ENCODE peak calls at places on chromosomes 3 and 15, in four cellular contexts. L, K, Y and P are unnamed samples.

GRCh38 chr3:11499144-11499543 is 144.6 kb downstream of the VGLL4 start:
- DNase-seq in L (no peak), K (no peak), Y (no peak), P (no peak)

GRCh38 chr3:141840737-141841544 is 35.5 kb upstream of the ATP1B3 start:
- DNase-seq in L (no peak), K (no peak), Y (no peak), P (no peak)

GRCh38 chr15:85865070-85865684 is 70.5 kb upstream of the KLHL25 start:
- DNase-seq in L (no peak), K (no peak), Y (peak; percentile 13), P (no peak)

GRCh38 chr15:39179980-39180379 is 400.9 kb upstream of the THBS1 start:
- DNase-seq in L (no peak), K (no peak), Y (no peak), P (no peak)

GRCh38 chr3:194274424-194275085 is 76.6 kb downstream of the CPN2 start:
- DNase-seq in L (peak; percentile 56), K (no peak), Y (no peak), P (no peak)

GRCh38 chr3:34072297-34072696 is 273.9 kb downstream of the PDCD6IP start:
- DNase-seq in L (no peak), K (no peak), Y (no peak), P (no peak)

GRCh38 chr3:177977381-177978158 is 558.7 kb upstream of the KCNMB2 start:
- DNase-seq in L (no peak), K (no peak), Y (no peak), P (no peak)

GRCh38 chr3:32421991-32422859 is 30.6 kb downstream of the CMTM7 start:
- DNase-seq in L (peak; percentile 94), K (no peak), Y (peak; percentile 99), P (no peak)

GRCh38 chr15:39963806-39964205 is 29.9 kb downstream of the EIF2AK4 start:
- DNase-seq in L (no peak), K (no peak), Y (no peak), P (no peak)

GRCh38 chr15:61133361-61133760 is 95.7 kb downstream of the RORA start:
- DNase-seq in L (no peak), K (no peak), Y (no peak), P (no peak)

GRCh38 chr3:191260431-191261303 is 61.6 kb downstream of the OSTN start:
- DNase-seq in L (no peak), K (no peak), Y (no peak), P (no peak)

GRCh38 chr3:24242012-24242698 is 252.5 kb downstream of the THRB start:
- DNase-seq in L (no peak), K (no peak), Y (no peak), P (no peak)

GRCh38 chr3:9179826-9180763 is 69.4 kb downstream of the SRGAP3 start:
- DNase-seq in L (no peak), K (no peak), Y (no peak), P (no peak)
- H3K4me3 ChIP-seq in L (no peak overlapping the region), K (peak overlapping the region; percentile 23), Y (no peak overlapping the region), P (peak overlapping the region; percentile 26)

DNA sequence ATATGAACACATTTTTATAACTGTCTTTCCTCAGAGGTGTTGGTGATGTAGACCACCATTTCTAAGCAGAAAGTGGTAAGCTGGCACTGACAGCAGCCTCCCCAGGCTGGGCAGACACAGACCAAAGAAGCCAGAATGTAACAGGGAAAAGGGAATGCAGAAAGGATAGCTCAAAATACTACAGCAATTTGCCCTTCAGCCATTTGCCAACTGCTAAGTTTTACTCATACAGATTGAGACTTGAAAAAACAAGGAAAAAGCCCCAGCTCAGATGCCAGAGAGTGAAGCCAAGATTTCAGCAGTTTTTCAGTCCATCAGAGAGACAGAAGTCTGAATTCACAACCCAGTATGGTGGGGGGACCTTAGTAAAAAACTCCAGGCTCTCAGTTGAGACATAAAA is 73.6 kb upstream of the ABI3BP start:
- DNase-seq in L (no peak), K (no peak), Y (no peak), P (no peak)
- H3K4me3 ChIP-seq in L (no peak overlapping the region), K (no peak overlapping the region), Y (no peak overlapping the region), P (no peak overlapping the region)

GRCh38 chr15:53197426-53197839 is 407.3 kb upstream of the ONECUT1 start:
- DNase-seq in L (peak; percentile 70), K (no peak), Y (peak; percentile 54), P (no peak)
- H3K4me3 ChIP-seq in L (no peak overlapping the region), K (no peak overlapping the region), Y (no peak overlapping the region), P (no peak overlapping the region)

DNA sequence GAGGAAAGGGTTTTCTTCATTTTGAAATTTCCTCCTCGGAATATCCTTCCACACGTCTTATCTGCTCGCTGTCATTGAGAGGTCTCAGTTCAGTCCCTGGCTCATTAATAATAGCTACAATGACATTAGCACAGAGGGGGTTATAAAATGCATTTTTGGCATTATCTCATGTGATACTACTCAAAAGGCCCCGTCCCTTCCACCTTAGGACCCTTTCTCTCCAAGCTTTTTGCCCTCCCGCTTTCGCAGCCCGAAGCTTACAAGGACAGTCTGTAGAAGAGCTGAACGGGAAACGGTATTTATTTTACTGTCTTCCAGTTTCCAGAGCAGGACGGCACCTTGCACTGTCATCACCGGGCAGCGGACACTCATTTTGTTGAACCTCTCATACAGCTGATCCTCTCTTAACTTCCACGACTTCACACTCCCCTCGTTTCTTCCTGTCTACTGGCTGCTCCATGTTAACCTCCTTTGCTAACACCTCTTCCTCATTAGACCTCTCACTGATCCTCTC is 5.6 kb upstream of the PLEKHO2 start:
- DNase-seq in L (peak; percentile 71), K (no peak), Y (no peak), P (no peak)
- H3K4me3 ChIP-seq in L (peak overlapping the region; percentile 22), K (no peak overlapping the region), Y (no peak overlapping the region), P (no peak overlapping the region)

DNA sequence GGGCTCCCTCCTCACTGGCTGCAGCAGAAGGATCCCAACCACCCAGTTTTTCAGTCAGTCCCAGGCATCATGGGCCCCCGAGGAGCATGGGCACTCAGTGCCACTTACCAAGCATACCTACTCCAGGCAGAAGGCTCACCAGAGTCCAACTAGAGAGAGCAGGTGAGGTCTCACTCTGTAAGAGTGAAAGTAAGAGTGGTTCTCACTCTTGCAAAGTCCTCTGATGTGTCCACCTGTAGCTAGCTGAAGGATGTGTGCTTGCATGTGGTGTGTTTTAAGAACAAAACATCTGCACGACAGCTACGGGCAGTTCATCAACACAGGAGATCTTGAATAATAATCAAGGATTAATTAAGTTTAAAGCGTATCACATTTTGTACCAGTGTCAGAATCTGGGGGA is 49.7 kb downstream of the CCK start:
- DNase-seq in L (no peak), K (no peak), Y (no peak), P (no peak)
- H3K4me3 ChIP-seq in L (no peak overlapping the region), K (peak overlapping the region; percentile 27), Y (no peak overlapping the region), P (no peak overlapping the region)

GRCh38 chr3:64684715-64685261 is 3.0 kb downstream of the ADAMTS9 start:
- DNase-seq in L (peak; percentile 93), K (no peak), Y (peak; percentile 54), P (no peak)

GRCh38 chr3:64687381-64687780 is 419 bp downstream of the ADAMTS9 start:
- DNase-seq in L (no peak), K (no peak), Y (no peak), P (no peak)

GRCh38 chr3:64686446-64686908 is 1.3 kb downstream of the ADAMTS9 start:
- DNase-seq in L (no peak), K (no peak), Y (no peak), P (no peak)

GRCh38 chr3:64685800-64686445 is 1.9 kb downstream of the ADAMTS9 start:
- DNase-seq in L (peak; percentile 99), K (no peak), Y (peak; percentile 96), P (no peak)

DNA sequence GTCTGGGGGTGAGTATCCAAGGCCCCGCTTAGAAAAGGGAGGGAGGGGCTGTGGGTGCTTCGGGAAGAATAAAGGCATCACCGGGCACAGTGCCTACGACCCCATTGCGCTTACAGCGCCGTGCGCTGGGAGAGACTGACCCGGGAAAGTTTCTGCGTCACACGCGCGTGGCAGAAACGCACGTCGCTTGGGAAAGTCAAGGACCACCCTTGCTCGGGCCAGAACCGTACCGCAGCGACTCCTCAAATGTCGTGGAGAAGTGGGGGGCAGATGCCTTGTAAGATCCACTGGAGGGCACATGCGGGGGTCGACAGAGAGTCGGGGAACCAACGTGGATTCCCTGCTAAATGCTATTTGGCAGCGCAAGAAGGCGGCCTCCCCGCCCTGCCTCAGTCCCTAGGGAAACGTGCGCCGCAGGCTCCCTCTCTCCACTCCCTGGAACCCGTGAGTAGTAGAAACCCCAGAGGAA is 2.4 kb downstream of the ADAMTS9 start:
- DNase-seq in L (peak; percentile 93), K (no peak), Y (peak; percentile 44), P (no peak)
- H3K4me3 ChIP-seq in L (peak overlapping the region; percentile 78), K (no peak overlapping the region), Y (peak overlapping the region; percentile 95), P (no peak overlapping the region)

DNA sequence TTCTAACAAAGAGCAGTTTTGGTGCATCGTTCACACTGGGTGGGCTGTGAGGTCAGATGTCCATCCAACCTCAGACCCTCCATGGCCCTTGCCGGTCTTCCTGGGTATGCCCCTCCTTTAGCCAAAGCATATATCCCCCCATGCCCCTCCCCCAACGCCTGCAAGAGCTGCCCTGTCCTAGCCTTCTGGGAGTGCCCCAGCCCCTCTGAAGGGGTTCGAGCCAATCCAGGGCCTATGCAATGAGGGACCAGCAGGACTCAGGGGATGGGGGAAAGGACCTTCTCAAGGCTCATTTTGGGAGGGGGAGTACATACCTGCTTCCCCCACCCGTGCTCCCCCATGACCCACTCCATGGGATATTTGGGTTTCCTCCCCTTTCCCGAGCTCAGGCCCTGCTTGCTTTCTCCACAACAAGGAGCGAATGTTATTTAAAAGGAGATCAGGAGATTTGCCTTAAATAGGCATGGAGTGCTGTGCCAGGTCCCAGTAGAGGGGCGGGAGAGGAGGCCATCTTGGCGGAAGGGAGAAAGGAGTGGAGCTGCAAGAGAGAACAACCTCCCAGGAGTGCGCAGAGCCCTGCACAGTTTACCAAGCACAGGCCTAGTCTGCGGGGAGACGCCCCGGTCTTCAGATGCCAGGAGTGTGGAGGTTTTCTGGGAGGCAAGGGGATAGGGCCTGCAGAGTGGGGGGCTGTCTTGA is 18.2 kb downstream of the PIF1 start:
- DNase-seq in L (peak; percentile 86), K (no peak), Y (no peak), P (no peak)
- H3K4me3 ChIP-seq in L (peak overlapping the region; percentile 38), K (no peak overlapping the region), Y (no peak overlapping the region), P (no peak overlapping the region)

DNA sequence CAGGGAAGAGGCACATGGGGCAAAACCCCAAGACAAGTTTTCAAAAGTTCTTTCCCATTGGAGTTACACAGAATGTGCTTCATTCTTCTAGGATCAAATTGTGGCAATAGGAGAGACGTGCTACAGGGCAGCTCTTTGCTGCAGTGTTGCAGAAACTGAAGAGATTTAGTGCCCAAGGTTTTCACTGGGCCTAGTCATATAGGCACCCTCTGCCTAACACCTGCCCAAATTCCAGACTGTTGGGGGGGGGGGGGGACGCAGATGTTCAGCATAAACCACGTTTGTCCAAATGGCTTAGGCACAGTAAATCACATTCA is 346.8 kb upstream of the ZNF717 start:
- DNase-seq in L (no peak), K (no peak), Y (no peak), P (no peak)
- H3K4me3 ChIP-seq in L (no peak overlapping the region), K (no peak overlapping the region), Y (no peak overlapping the region), P (no peak overlapping the region)

DNA sequence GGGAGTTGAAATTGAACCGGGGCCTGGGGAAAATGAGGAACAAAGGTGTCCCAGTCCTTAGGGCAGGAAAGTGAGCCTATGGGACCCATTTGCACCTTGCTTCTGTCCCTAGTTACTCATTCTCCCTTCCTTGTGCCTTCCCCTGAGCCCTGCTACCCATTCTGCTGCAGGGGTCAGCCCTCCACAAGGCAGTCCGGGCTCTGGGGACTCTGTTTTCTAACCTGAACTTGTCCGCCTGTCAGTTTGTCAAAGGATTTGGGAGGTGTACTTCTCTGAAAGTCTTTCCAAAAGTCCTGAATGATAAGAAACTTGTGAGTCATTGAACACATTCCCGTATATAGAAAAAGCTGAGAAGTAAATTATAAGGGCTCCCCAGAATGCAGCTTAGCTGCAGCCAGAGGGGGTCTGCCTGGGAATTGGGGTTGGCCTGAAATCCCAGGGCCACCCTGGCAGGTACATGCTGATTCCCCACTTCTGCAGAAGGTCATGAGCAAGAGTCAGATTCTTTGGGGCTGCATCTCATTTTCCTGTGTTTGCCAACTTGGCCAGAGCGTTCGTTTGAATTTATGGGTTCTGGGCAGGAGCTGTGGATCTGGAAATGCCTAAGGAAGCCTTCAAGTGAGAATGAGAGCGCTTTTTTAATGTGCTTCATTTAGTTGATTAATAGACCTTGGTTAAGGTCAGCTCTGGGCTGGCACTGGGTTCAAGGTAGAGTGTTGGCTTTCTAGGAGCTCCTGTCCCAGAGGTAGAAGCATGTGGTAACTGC is 2.9 kb downstream of the SLC6A6 start:
- DNase-seq in L (no peak), K (no peak), Y (no peak), P (no peak)
- H3K4me3 ChIP-seq in L (peak overlapping the region; percentile 19), K (no peak overlapping the region), Y (no peak overlapping the region), P (no peak overlapping the region)